ENCODE peak calls at places on chromosomes 4 and X, in five cellular contexts. One of them, this sample, is unnamed. For H3K36me3, the result is how much of the 10 kb centered on the place peaks cover.

GRCh38 chr4:98092833-98093439 is 50.3 kb downstream of the STPG2 start:
- DNase-seq in ovary: no peak
- DNase-seq in Peyer's patch: no peak
- DNase-seq in tibial nerve: no peak
- DNase-seq in hepatocyte: peak
- DNase-seq in this sample: no peak

GRCh38 chr4:118352843-118353373 is at the start of gene PRSS12:
- DNase-seq in ovary: peak
- DNase-seq in Peyer's patch: peak
- DNase-seq in tibial nerve: no peak
- DNase-seq in hepatocyte: peak
- DNase-seq in this sample: no peak

GRCh38 chrX:108366644-108367406 is 71.4 kb downstream of the COL4A6 start:
- DNase-seq in ovary: no peak
- DNase-seq in Peyer's patch: no peak
- DNase-seq in tibial nerve: no peak
- DNase-seq in hepatocyte: no peak
- DNase-seq in this sample: no peak

GRCh38 chr4:20538922-20539321 is 161.3 kb upstream of the PACRGL start:
- DNase-seq in ovary: no peak
- DNase-seq in Peyer's patch: no peak
- DNase-seq in tibial nerve: no peak
- DNase-seq in hepatocyte: no peak
- DNase-seq in this sample: no peak

GRCh38 chr4:186104114-186104894 is at the start of gene FAM149A:
- DNase-seq in ovary: no peak
- DNase-seq in Peyer's patch: peak
- DNase-seq in tibial nerve: no peak
- DNase-seq in hepatocyte: peak
- DNase-seq in this sample: no peak

GRCh38 chr4:75194180-75194579 is 261.3 kb downstream of the PARM1 start:
- DNase-seq in ovary: no peak
- DNase-seq in Peyer's patch: no peak
- DNase-seq in tibial nerve: no peak
- DNase-seq in hepatocyte: no peak
- DNase-seq in this sample: no peak

GRCh38 chrX:67939270-67939669 is 395.4 kb downstream of the AR start:
- DNase-seq in ovary: no peak
- DNase-seq in Peyer's patch: no peak
- DNase-seq in tibial nerve: no peak
- DNase-seq in hepatocyte: no peak
- DNase-seq in this sample: no peak

GRCh38 chrX:12973561-12974216 is 1.2 kb upstream of the TMSB4X start:
- DNase-seq in ovary: peak
- DNase-seq in Peyer's patch: no peak
- DNase-seq in tibial nerve: no peak
- DNase-seq in hepatocyte: no peak
- DNase-seq in this sample: no peak

GRCh38 chr4:70613893-70614572 is 14.5 kb upstream of the ENAM start:
- DNase-seq in ovary: no peak
- DNase-seq in Peyer's patch: no peak
- DNase-seq in tibial nerve: no peak
- DNase-seq in hepatocyte: no peak
- DNase-seq in this sample: no peak

GRCh38 chrX:23578079-23578478 is 89.2 kb upstream of the PRDX4 start:
- DNase-seq in ovary: no peak
- DNase-seq in Peyer's patch: no peak
- DNase-seq in tibial nerve: no peak
- DNase-seq in hepatocyte: no peak
- DNase-seq in this sample: no peak

GRCh38 chr4:37389967-37390580 is 145.5 kb downstream of the NWD2 start:
- DNase-seq in ovary: no peak
- DNase-seq in Peyer's patch: no peak
- DNase-seq in tibial nerve: no peak
- DNase-seq in hepatocyte: peak
- DNase-seq in this sample: no peak

GRCh38 chr4:56220261-56220660 is 167.0 kb downstream of the AASDH start:
- DNase-seq in ovary: no peak
- DNase-seq in Peyer's patch: no peak
- DNase-seq in tibial nerve: no peak
- DNase-seq in hepatocyte: no peak
- DNase-seq in this sample: no peak

GRCh38 chr4:165364452-165365080 is 14.2 kb upstream of the CPE start:
- DNase-seq in ovary: no peak
- DNase-seq in Peyer's patch: no peak
- DNase-seq in tibial nerve: no peak
- DNase-seq in hepatocyte: peak
- DNase-seq in this sample: no peak

GRCh38 chr4:176137626-176138025 is 57.8 kb downstream of the SPATA4 start:
- DNase-seq in ovary: no peak
- DNase-seq in Peyer's patch: no peak
- DNase-seq in tibial nerve: no peak
- DNase-seq in hepatocyte: no peak
- DNase-seq in this sample: no peak

GRCh38 chrX:72349190-72349589 is 43.5 kb upstream of the CITED1 start:
- DNase-seq in ovary: no peak
- DNase-seq in Peyer's patch: no peak
- DNase-seq in tibial nerve: no peak
- DNase-seq in hepatocyte: no peak
- DNase-seq in this sample: no peak

GRCh38 chr4:76067652-76068286 is 6.7 kb upstream of the ART3 start:
- DNase-seq in ovary: peak
- DNase-seq in Peyer's patch: peak
- DNase-seq in tibial nerve: peak
- DNase-seq in hepatocyte: peak
- DNase-seq in this sample: no peak

DNA sequence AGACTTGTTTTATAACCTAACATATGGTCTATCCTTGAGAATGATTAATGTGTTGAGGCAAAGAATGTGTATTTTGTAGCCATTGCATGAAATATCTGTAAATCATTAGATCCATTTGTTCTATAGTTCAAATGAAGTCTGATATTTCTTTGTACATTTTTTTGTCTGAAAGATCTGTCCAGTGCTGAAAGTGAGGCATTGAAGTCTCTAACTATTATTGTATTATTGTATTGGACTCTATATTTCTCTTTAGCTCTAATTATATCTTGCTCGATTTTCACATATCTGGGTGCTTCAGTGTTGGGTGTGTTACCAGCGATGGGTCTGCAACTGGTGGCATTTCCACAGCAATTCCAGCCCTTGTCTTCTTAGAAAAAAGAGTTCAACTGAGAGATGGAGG is 76.0 kb downstream of the PBDC1 start:
- DNase-seq in ovary: no peak
- DNase-seq in Peyer's patch: no peak
- DNase-seq in tibial nerve: no peak
- DNase-seq in hepatocyte: no peak
- DNase-seq in this sample: no peak
- H3K36me3 ChIP-seq in ovary: under half
- H3K36me3 ChIP-seq in Peyer's patch: under half
- H3K36me3 ChIP-seq in tibial nerve: under half
- H3K36me3 ChIP-seq in hepatocyte: under half
- H3K36me3 ChIP-seq in this sample: under half

GRCh38 chr4:59553739-59554126 is 1646.4 kb upstream of the ADGRL3 start:
- DNase-seq in ovary: no peak
- DNase-seq in Peyer's patch: no peak
- DNase-seq in tibial nerve: no peak
- DNase-seq in hepatocyte: peak
- DNase-seq in this sample: no peak
- H3K27ac ChIP-seq in ovary: no peak
- H3K27ac ChIP-seq in Peyer's patch: no peak
- H3K27ac ChIP-seq in tibial nerve: no peak
- H3K27ac ChIP-seq in hepatocyte: no peak
- H3K27ac ChIP-seq in this sample: no peak

DNA sequence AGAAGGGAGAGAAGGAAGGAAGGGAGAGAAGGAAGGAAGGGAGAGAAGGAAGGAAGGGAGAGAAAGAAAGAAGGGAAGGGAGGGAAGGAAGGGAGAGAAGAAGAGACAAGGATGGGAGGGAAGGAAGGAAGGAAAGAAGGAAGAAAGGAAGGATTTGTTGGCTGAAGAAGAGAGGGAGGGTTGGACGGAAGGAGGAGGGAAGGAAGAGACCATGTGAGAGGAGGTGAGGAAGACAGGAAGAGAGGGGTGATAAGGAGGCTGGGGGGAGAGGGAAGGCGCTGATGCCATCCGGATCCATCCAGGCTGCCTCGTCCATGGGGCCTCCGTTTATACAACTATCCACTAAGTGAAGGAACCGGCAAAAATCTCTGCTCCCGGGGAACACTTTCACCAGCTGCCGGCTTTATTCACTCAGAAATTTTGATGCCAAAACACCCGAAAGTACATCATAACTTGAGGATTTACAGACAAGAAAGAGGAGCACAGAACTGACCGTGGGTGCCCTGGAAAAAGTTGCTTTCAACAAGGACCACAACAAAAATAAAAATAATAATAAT is 14.9 kb downstream of the DHRSX start:
- DNase-seq in ovary: no peak
- DNase-seq in Peyer's patch: no peak
- DNase-seq in tibial nerve: no peak
- DNase-seq in hepatocyte: no peak
- DNase-seq in this sample: no peak
- H3K36me3 ChIP-seq in ovary: under half
- H3K36me3 ChIP-seq in Peyer's patch: under half
- H3K36me3 ChIP-seq in tibial nerve: under half
- H3K36me3 ChIP-seq in hepatocyte: under half
- H3K36me3 ChIP-seq in this sample: under half

GRCh38 chrX:19964017-19964710 is 26.7 kb downstream of the BCLAF3 start:
- DNase-seq in ovary: no peak
- DNase-seq in Peyer's patch: no peak
- DNase-seq in tibial nerve: no peak
- DNase-seq in hepatocyte: no peak
- DNase-seq in this sample: no peak
- H3K27ac ChIP-seq in ovary: no peak
- H3K27ac ChIP-seq in Peyer's patch: no peak
- H3K27ac ChIP-seq in tibial nerve: no peak
- H3K27ac ChIP-seq in hepatocyte: no peak
- H3K27ac ChIP-seq in this sample: no peak

GRCh38 chrX:16137416-16138107 is 14.2 kb downstream of the GRPR start:
- DNase-seq in ovary: no peak
- DNase-seq in Peyer's patch: no peak
- DNase-seq in tibial nerve: no peak
- DNase-seq in hepatocyte: no peak
- DNase-seq in this sample: no peak
- H3K36me3 ChIP-seq in ovary: under half
- H3K36me3 ChIP-seq in Peyer's patch: under half
- H3K36me3 ChIP-seq in tibial nerve: under half
- H3K36me3 ChIP-seq in hepatocyte: under half
- H3K36me3 ChIP-seq in this sample: under half

GRCh38 chr4:15416357-15417327 is 11.2 kb upstream of the C1QTNF7 start:
- DNase-seq in ovary: no peak
- DNase-seq in Peyer's patch: no peak
- DNase-seq in tibial nerve: no peak
- DNase-seq in hepatocyte: no peak
- DNase-seq in this sample: peak

GRCh38 chr4:15413623-15414019 is 14.2 kb upstream of the C1QTNF7 start:
- DNase-seq in ovary: no peak
- DNase-seq in Peyer's patch: no peak
- DNase-seq in tibial nerve: no peak
- DNase-seq in hepatocyte: no peak
- DNase-seq in this sample: peak

GRCh38 chr4:15413010-15413622 is 14.7 kb upstream of the C1QTNF7 start:
- DNase-seq in ovary: no peak
- DNase-seq in Peyer's patch: no peak
- DNase-seq in tibial nerve: no peak
- DNase-seq in hepatocyte: no peak
- DNase-seq in this sample: peak

GRCh38 chr4:15410750-15411149 is 17.1 kb upstream of the C1QTNF7 start:
- DNase-seq in ovary: no peak
- DNase-seq in Peyer's patch: no peak
- DNase-seq in tibial nerve: no peak
- DNase-seq in hepatocyte: no peak
- DNase-seq in this sample: no peak

GRCh38 chr4:15414601-15415091 is 13.2 kb upstream of the C1QTNF7 start:
- DNase-seq in ovary: no peak
- DNase-seq in Peyer's patch: no peak
- DNase-seq in tibial nerve: no peak
- DNase-seq in hepatocyte: no peak
- DNase-seq in this sample: peak
- H3K27ac ChIP-seq in ovary: peak
- H3K27ac ChIP-seq in Peyer's patch: peak
- H3K27ac ChIP-seq in tibial nerve: peak
- H3K27ac ChIP-seq in hepatocyte: no peak
- H3K27ac ChIP-seq in this sample: peak

GRCh38 chrX:1493877-1494510 is 41.3 kb upstream of the ASMTL start:
- DNase-seq in ovary: no peak
- DNase-seq in Peyer's patch: no peak
- DNase-seq in tibial nerve: no peak
- DNase-seq in hepatocyte: no peak
- DNase-seq in this sample: no peak

GRCh38 chrX:1492421-1493012 is 39.8 kb upstream of the ASMTL start:
- DNase-seq in ovary: no peak
- DNase-seq in Peyer's patch: no peak
- DNase-seq in tibial nerve: no peak
- DNase-seq in hepatocyte: no peak
- DNase-seq in this sample: no peak

GRCh38 chrX:1496076-1496475 is 40.9 kb downstream of the P2RY8 start:
- DNase-seq in ovary: no peak
- DNase-seq in Peyer's patch: no peak
- DNase-seq in tibial nerve: no peak
- DNase-seq in hepatocyte: no peak
- DNase-seq in this sample: no peak

GRCh38 chrX:1491851-1492349 is 39.2 kb upstream of the ASMTL start:
- DNase-seq in ovary: no peak
- DNase-seq in Peyer's patch: no peak
- DNase-seq in tibial nerve: no peak
- DNase-seq in hepatocyte: no peak
- DNase-seq in this sample: no peak

DNA sequence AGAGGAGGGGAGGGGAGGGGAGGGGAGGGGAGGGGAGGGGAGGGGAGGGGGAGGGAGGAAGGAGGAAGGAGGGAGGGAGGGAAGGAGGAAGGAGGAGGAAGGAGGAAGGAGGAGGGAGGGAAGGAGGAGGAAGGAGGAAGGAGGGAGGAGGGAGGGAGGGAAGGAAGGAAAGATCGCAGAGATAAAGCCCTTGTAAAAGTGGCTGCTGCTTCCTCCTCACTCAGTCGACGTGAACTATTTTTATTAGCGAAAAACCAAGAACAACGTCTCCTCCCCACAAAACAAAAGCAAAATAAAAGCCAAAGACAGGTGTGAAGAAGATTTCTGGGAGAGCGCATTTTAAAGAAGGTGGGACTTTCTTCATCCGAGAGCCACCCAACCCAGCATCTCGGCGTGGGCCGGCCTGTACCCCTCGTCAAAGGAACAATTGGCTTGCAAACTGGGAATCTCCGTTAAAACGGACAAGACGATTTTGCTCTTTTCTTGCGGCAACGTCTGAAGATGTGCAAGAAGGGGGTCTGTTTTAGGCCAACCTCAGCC is 40.7 kb upstream of the ASMTL start:
- DNase-seq in ovary: no peak
- DNase-seq in Peyer's patch: no peak
- DNase-seq in tibial nerve: no peak
- DNase-seq in hepatocyte: no peak
- DNase-seq in this sample: no peak
- H3K36me3 ChIP-seq in ovary: under half
- H3K36me3 ChIP-seq in Peyer's patch: under half
- H3K36me3 ChIP-seq in tibial nerve: under half
- H3K36me3 ChIP-seq in hepatocyte: under half
- H3K36me3 ChIP-seq in this sample: under half

GRCh38 chr4:99383381-99383780 is 30.8 kb upstream of the ADH1C start:
- DNase-seq in ovary: no peak
- DNase-seq in Peyer's patch: no peak
- DNase-seq in tibial nerve: no peak
- DNase-seq in hepatocyte: no peak
- DNase-seq in this sample: no peak
- H3K27ac ChIP-seq in ovary: peak
- H3K27ac ChIP-seq in Peyer's patch: peak
- H3K27ac ChIP-seq in tibial nerve: peak
- H3K27ac ChIP-seq in hepatocyte: peak
- H3K27ac ChIP-seq in this sample: peak

This sample was measured in esophagus muscularis mucosa.